ENCODE peak calls at places on chromosome 6, in ten cellular contexts. W is GM23248; E is AG09309; Z is WERI-Rb-1; Q is naive thymus-derived CD4-positive, alpha-beta T cell; G is thoracic aorta; D is fibroblast of lung; J is left ventricle myocardium inferior; H is lower lobe of right lung; B is AG10803. N is an unnamed sample.

GRCh38 chr6:163529605-163530004 is 115.1 kb downstream of the QKI start:
- DNase-seq in W (peak; percentile 93), E (peak; percentile 51), Z (no peak), Q (no peak), G (no peak), D (peak; percentile 81), J (no peak), H (no peak), B (peak; percentile 86), N (peak; percentile 50)

GRCh38 chr6:6811151-6812002 is 222.9 kb downstream of the LY86 start:
- DNase-seq in W (peak; percentile 60), E (peak; percentile 11), Z (no peak), Q (peak; percentile 65), G (no peak), D (peak; percentile 68), J (no peak), H (no peak), B (peak; percentile 33), N (peak; percentile 75)

GRCh38 chr6:46969206-46969605 is 47.5 kb upstream of the ADGRF5 start:
- DNase-seq in W (no peak), E (no peak), Z (no peak), Q (no peak), G (no peak), D (no peak), J (no peak), H (no peak), B (no peak), N (no peak)

GRCh38 chr6:79810153-79810806 is 137.1 kb downstream of the ELOVL4 start:
- DNase-seq in W (no peak), E (no peak), Z (peak; percentile 49), Q (no peak), G (no peak), D (no peak), J (no peak), H (no peak), B (peak; percentile 2), N (no peak)

GRCh38 chr6:144657691-144658090 is 372.6 kb downstream of the UTRN start:
- DNase-seq in W (no peak), E (no peak), Z (no peak), Q (no peak), G (no peak), D (no peak), J (no peak), H (no peak), B (no peak), N (no peak)

GRCh38 chr6:136066005-136066404 is 184.1 kb downstream of the MTFR2 start:
- DNase-seq in W (peak; percentile 37), E (no peak), Z (no peak), Q (no peak), G (no peak), D (peak; percentile 63), J (no peak), H (no peak), B (peak; percentile 19), N (no peak)

GRCh38 chr6:148972481-148972880 is 225.7 kb downstream of the UST start:
- DNase-seq in W (no peak), E (no peak), Z (peak; percentile 21), Q (peak; percentile 6), G (no peak), D (no peak), J (no peak), H (peak; percentile 55), B (no peak), N (no peak)

GRCh38 chr6:39263299-39264037 is 34.2 kb upstream of the KCNK5 start:
- DNase-seq in W (no peak), E (no peak), Z (no peak), Q (no peak), G (no peak), D (no peak), J (no peak), H (no peak), B (no peak), N (no peak)

GRCh38 chr6:159463440-159463839 is 229.6 kb downstream of the SOD2 start:
- DNase-seq in W (peak; percentile 26), E (no peak), Z (no peak), Q (no peak), G (no peak), D (no peak), J (no peak), H (no peak), B (peak; percentile 9), N (no peak)

DNA sequence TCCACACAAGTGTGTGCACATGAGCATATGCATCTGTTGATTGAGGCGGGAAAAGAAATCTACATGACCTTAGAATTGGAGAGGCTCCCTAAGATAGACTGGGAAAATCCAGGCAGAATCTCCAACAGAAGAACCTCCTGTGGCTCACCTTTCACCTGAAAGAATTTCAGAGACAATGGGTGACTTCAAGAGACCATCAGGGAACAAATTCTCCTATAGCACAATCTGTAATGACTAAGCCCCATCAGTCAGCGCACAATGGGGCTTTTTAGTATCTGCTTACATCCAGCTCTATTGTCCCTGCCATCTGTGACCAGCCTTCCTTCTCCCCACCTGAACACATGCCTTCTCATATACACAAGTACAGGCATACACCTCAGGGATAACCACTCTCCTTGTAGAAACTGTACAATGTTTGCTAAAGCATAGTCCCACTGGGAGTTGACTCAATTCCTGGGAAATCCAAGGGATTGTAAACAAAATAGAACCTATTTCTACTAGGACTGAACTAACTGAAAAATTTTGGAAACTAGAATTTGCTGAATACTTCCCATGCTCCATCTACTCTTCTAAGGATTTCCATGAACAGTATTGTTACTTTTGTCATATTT is 150.8 kb upstream of the STXBP5 start:
- DNase-seq in W (no peak), E (no peak), Z (no peak), Q (no peak), G (no peak), D (no peak), J (no peak), H (no peak), B (no peak), N (no peak)
- H3K4me3 ChIP-seq in W (no peak overlapping the region), E (no peak overlapping the region), Z (no peak overlapping the region), Q (no peak overlapping the region), G (no peak overlapping the region), D (no peak overlapping the region), J (no peak overlapping the region), H (no peak overlapping the region), B (no peak overlapping the region), N (no peak overlapping the region)

DNA sequence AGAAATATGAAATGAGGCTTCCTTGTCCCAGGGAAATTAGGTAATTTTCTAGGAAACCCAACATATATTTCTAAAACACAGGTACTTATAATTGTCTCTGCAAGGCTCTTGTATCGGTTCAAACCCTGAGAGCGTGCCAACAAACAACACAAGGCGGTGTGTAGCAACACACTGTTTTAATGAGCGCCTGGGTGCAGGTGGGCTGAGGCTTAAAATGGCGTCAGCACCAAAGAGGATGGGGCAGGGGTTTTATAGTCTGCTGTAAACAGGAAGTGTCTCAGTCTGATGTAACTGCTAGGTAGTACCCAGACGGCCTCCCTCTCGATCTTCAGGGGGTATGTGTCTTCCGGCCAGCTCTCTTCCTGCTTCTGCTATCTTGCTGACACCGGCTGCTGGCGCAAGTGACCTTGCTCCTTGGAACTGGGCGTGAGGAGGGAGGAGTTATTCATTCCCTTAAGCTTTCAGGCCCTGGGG is 69.7 kb downstream of the EPB41L2 start:
- DNase-seq in W (no peak), E (no peak), Z (no peak), Q (no peak), G (no peak), D (no peak), J (no peak), H (no peak), B (no peak), N (no peak)
- H3K4me3 ChIP-seq in W (no peak overlapping the region), E (no peak overlapping the region), Z (no peak overlapping the region), Q (no peak overlapping the region), G (no peak overlapping the region), D (no peak overlapping the region), J (no peak overlapping the region), H (no peak overlapping the region), B (no peak overlapping the region), N (no peak overlapping the region)

GRCh38 chr6:31038559-31038958 is 28.3 kb downstream of the MUC22 start:
- DNase-seq in W (no peak), E (no peak), Z (no peak), Q (no peak), G (no peak), D (no peak), J (no peak), H (no peak), B (no peak), N (no peak)

GRCh38 chr6:31037692-31038091 is 27.4 kb downstream of the MUC22 start:
- DNase-seq in W (peak; percentile 89), E (peak; percentile 35), Z (no peak), Q (no peak), G (no peak), D (no peak), J (no peak), H (no peak), B (peak; percentile 78), N (peak; percentile 8)

GRCh38 chr6:31037169-31037568 is 26.9 kb downstream of the MUC22 start:
- DNase-seq in W (peak; percentile 52), E (no peak), Z (peak; percentile 31), Q (no peak), G (no peak), D (no peak), J (no peak), H (no peak), B (peak; percentile 70), N (no peak)

GRCh38 chr6:31042801-31043200 is 32.5 kb downstream of the MUC22 start:
- DNase-seq in W (peak; percentile 63), E (peak; percentile 20), Z (no peak), Q (peak; percentile 17), G (no peak), D (peak; percentile 60), J (peak; percentile 23), H (peak; percentile 54), B (peak; percentile 60), N (peak; percentile 24)

GRCh38 chr6:31041372-31041974 is 31.2 kb downstream of the MUC22 start:
- DNase-seq in W (no peak), E (no peak), Z (no peak), Q (no peak), G (no peak), D (no peak), J (no peak), H (no peak), B (no peak), N (no peak)
- H3K4me3 ChIP-seq in W (no peak overlapping the region), E (no peak overlapping the region), Z (no peak overlapping the region), Q (no peak overlapping the region), G (no peak overlapping the region), D (no peak overlapping the region), J (no peak overlapping the region), H (no peak overlapping the region), B (no peak overlapping the region), N (no peak overlapping the region)

GRCh38 chr6:32792901-32793400 is 23.9 kb downstream of the HLA-DOB start:
- DNase-seq in W (no peak), E (no peak), Z (no peak), Q (no peak), G (no peak), D (no peak), J (no peak), H (no peak), B (no peak), N (no peak)

GRCh38 chr6:32799740-32800139 is 17.1 kb downstream of the HLA-DOB start:
- DNase-seq in W (no peak), E (no peak), Z (no peak), Q (no peak), G (no peak), D (no peak), J (no peak), H (no peak), B (no peak), N (no peak)

GRCh38 chr6:32794510-32794909 is 22.3 kb downstream of the HLA-DOB start:
- DNase-seq in W (no peak), E (no peak), Z (no peak), Q (no peak), G (no peak), D (no peak), J (no peak), H (no peak), B (no peak), N (no peak)

GRCh38 chr6:32799168-32799567 is 17.6 kb downstream of the HLA-DOB start:
- DNase-seq in W (no peak), E (no peak), Z (no peak), Q (no peak), G (no peak), D (no peak), J (no peak), H (no peak), B (no peak), N (no peak)

GRCh38 chr6:32796848-32797776 is 19.7 kb downstream of the HLA-DOB start:
- DNase-seq in W (peak; percentile 74), E (peak; percentile 7), Z (peak; percentile 72), Q (peak; percentile 71), G (peak; percentile 33), D (peak; percentile 68), J (peak; percentile 72), H (peak; percentile 81), B (peak; percentile 53), N (no peak)
- H3K4me3 ChIP-seq in W (peak overlapping the region; percentile 67), E (peak overlapping the region; percentile 24), Z (no peak overlapping the region), Q (no peak overlapping the region), G (peak overlapping the region; percentile 43), D (no peak overlapping the region), J (peak overlapping the region; percentile 36), H (peak overlapping the region; percentile 34), B (peak overlapping the region; percentile 47), N (no peak overlapping the region)